ENCODE peak calls at places on chromosomes 6 and 20, in six cellular contexts. S, N, H, B, V and X are unnamed samples.

GRCh38 chr6:136775548-136775947 is 16.7 kb downstream of the MAP3K5 start:
- DNase-seq in S (no peak), B (no peak), N (no peak), H (no peak), V (no peak), X (no peak)

GRCh38 chr6:72787521-72788031 is 165.7 kb downstream of the KCNQ5 start:
- DNase-seq in B (no peak), H (no peak), V (no peak), N (peak), S (peak), X (no peak)

GRCh38 chr6:34243901-34244884 is 4.6 kb downstream of the SMIM29 start:
- DNase-seq in V (no peak), H (no peak), B (peak), S (peak), N (peak), X (no peak)

GRCh38 chr6:37485259-37485658 is 14.4 kb downstream of the CCDC167 start:
- DNase-seq in V (no peak), N (no peak), H (no peak), S (no peak), B (no peak), X (no peak)

GRCh38 chr6:129498556-129498940 is 211.4 kb downstream of the ARHGAP18 start:
- DNase-seq in N (no peak), H (no peak), S (no peak), B (no peak), V (no peak), X (no peak)

GRCh38 chr20:52049001-52049731 is 142.4 kb downstream of the ZFP64 start:
- DNase-seq in V (peak), B (no peak), H (no peak), S (no peak), N (no peak), X (no peak)

GRCh38 chr6:156651438-156651837 is 125.7 kb upstream of the ARID1B start:
- DNase-seq in S (no peak), B (no peak), N (no peak), H (no peak), V (no peak), X (no peak)

GRCh38 chr6:40165036-40165709 is 230.9 kb upstream of the MOCS1 start:
- DNase-seq in B (no peak), H (no peak), S (no peak), V (no peak), N (no peak), X (no peak)

GRCh38 chr6:56593801-56594318 is 48.8 kb downstream of the DST start:
- DNase-seq in B (no peak), V (no peak), H (no peak), S (no peak), N (no peak), X (no peak)

GRCh38 chr6:133817460-133818047 is 71.4 kb upstream of the TCF21 start:
- DNase-seq in H (no peak), B (no peak), S (no peak), N (no peak), V (peak), X (peak)

GRCh38 chr6:161439093-161439492 is 165.2 kb upstream of the AGPAT4 start:
- DNase-seq in S (no peak), B (peak), H (no peak), N (peak), V (no peak), X (no peak)

GRCh38 chr6:1856381-1856780 is 246.7 kb downstream of the FOXC1 start:
- DNase-seq in B (peak), S (no peak), H (no peak), V (no peak), N (peak), X (peak)

GRCh38 chr20:967796-968742 is 34.0 kb downstream of the RSPO4 start:
- DNase-seq in B (no peak), H (no peak), N (no peak), V (no peak), S (no peak), X (no peak)

GRCh38 chr6:14207493-14207892 is 89.9 kb downstream of the CD83 start:
- DNase-seq in N (no peak), H (no peak), B (no peak), S (no peak), V (no peak), X (no peak)

GRCh38 chr6:35302604-35303218 is 5.1 kb downstream of the DEF6 start:
- DNase-seq in S (peak), B (peak), H (no peak), V (no peak), N (no peak), X (peak)

GRCh38 chr20:31823360-31824124 is 4.4 kb downstream of the MYLK2 start:
- DNase-seq in B (no peak), N (no peak), V (no peak), H (no peak), S (no peak), X (no peak)

GRCh38 chr20:4813076-4813838 is 91.5 kb downstream of the PRND start:
- DNase-seq in S (no peak), V (no peak), H (no peak), B (peak), N (no peak), X (peak)

GRCh38 chr6:36340671-36341454 is 4.2 kb upstream of the BNIP5 start:
- DNase-seq in H (peak), S (no peak), B (peak), N (no peak), V (peak), X (peak)

GRCh38 chr20:6081236-6081635 is 27.4 kb upstream of the LRRN4 start:
- DNase-seq in V (no peak), N (no peak), S (no peak), B (no peak), H (no peak), X (no peak)

GRCh38 chr6:84967965-84968364 is 203.6 kb upstream of the TBX18 start:
- DNase-seq in H (no peak), V (no peak), S (no peak), N (no peak), B (no peak), X (no peak)

DNA sequence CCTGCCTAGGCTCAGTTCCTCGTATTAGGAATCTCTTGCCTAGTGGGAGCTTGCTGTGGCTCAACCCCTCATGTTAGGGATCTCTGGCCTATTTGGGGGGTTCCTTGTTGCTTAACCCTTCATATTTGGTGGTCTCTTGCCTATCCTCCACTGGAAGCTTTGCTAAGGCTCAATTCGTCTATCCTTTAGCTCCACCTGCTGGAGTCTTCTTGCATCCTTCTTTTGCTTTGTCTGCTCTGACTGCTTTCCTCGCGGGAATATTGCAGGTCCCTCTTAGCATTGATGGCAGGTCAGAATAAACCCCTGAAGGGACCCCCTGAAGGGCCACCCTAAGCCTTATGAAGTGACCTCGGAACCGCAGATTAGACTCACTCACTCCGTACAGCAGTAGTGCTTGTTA is 203.0 kb upstream of the TBX18 start:
- DNase-seq in N (peak), S (no peak), B (no peak), H (no peak), V (peak), X (no peak)
- TF ChIP-seq CTCF in N (peak), S (peak), B (no peak), H (no peak), V (peak), X (no peak)

DNA sequence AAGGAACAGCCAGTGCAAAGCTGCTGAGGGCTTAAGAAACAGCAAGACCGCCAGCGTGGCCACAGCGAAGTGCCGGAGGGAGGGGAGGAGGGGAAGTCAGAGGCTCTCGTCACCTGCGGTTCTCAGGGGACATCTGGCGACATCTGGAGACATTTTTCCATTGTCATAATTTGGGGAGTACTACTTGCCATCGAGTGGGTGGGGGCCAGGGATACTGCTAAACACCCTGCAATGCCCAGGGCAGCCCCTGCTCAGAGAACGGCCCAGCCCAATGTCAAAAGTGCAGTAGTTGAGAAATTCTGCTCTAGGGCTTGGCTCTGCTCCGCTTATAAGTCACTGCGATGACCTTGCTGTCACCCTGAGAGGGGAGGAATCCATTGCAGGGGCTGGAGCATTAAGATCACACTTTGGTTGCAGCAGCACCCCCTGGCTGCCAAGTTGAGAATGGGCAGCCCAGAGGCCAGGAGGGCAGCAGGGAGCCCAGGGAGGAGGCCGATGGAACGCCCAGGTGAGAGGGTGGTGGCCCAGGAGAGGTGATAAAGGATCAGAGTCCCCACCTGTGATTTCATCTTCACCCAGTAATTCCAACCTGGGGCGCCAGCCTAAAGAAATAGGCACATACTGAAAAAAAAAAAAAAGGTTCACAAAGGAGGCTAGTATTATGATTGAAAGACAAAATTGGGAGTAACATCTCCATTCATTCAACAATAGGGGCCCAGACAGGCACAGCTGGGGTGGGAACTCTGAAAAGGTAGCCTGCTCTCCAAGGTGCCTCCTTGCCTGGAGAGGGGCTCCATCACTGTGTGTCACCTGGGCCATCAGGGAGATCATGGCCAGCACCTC is 218.2 kb downstream of the BMP7 start:
- DNase-seq in B (no peak), S (peak), N (no peak), H (no peak), V (peak), X (no peak)
- TF ChIP-seq CTCF in B (peak), S (peak), N (peak), H (peak), V (peak), X (no peak)

DNA sequence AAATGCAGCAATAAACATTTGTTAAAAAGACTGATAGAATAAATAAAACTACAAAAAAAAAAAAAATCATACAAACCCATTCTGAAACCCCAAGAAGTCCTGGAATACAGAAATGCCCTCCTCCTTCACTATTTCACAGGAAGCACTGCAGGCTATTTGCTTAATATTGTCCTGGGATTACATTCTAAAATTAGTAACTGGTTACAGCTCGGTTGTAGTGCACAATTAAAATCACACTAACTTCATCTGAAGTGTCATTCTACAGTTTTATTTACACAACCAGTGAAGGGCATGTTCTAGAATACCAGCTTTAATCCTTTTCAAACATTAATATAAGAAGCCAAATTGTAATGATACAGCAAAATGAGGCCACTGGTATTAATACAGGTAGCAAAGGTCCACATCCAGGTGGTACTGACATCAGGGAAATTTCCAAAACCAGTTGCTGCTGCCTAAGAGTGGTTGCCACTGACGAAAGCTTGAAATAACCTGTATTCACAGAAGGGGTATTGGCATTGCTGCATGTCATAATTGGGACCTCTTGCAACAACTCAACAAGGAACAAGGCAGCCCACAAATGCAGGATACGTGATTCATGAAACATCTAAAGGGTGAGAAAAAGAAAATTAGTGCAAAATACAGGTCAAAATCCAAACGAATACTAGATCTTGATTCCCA is 26.9 kb downstream of the AKIRIN2 start:
- DNase-seq in H (no peak), N (no peak), S (no peak), B (no peak), V (no peak), X (no peak)
- TF ChIP-seq CTCF in H (no peak), N (no peak), S (no peak), B (no peak), V (no peak), X (no peak)

GRCh38 chr6:127342946-127343752 is at the start of gene ECHDC1:
- DNase-seq in H (peak), N (peak), V (peak), S (no peak), B (peak), X (peak)
- TF ChIP-seq CTCF in H (no peak), N (no peak), V (peak), S (no peak), B (no peak), X (no peak)

GRCh38 chr6:117354671-117355070 is 71.1 kb downstream of the ROS1 start:
- DNase-seq in H (no peak), V (no peak), B (no peak), S (no peak), N (no peak), X (no peak)

GRCh38 chr6:117351521-117351920 is 74.2 kb downstream of the ROS1 start:
- DNase-seq in B (no peak), H (no peak), S (no peak), N (no peak), V (no peak), X (no peak)

GRCh38 chr6:117352466-117353081 is 73.2 kb downstream of the ROS1 start:
- DNase-seq in V (no peak), N (no peak), H (no peak), S (no peak), B (no peak), X (no peak)
- TF ChIP-seq CTCF in V (peak), N (peak), H (peak), S (no peak), B (no peak), X (no peak)

GRCh38 chr20:53755733-53756523 is 162.3 kb upstream of the ZNF217 start:
- DNase-seq in V (no peak), B (no peak), N (no peak), S (no peak), H (no peak), X (no peak)
- TF ChIP-seq CTCF in V (no peak), B (no peak), N (no peak), S (no peak), H (no peak), X (no peak)

GRCh38 chr6:27871919-27872633 is 40.1 kb downstream of the OR2B2 start:
- DNase-seq in S (no peak), H (peak), V (peak), B (peak), N (peak), X (peak)
- TF ChIP-seq CTCF in S (peak), H (no peak), V (no peak), B (no peak), N (no peak), X (no peak)